ENCODE peak calls at places on chromosomes 5 and 9, in four cellular contexts. I is neuronal stem cell, Q is HCT116, W is HepG2. X is an unnamed sample.
A peak's percentile ranks its signal among the peaks of the same experiment; 100 is the strongest.

GRCh38 chr5:21919417-21920022 is 933.6 kb downstream of the CDH12 start:
- DNase-seq in I (peak; percentile 20), Q (no peak), W (peak; percentile 14), X (no peak)

GRCh38 chr5:91018712-91019371 is 364.3 kb downstream of the ARRDC3 start:
- DNase-seq in I (no peak), Q (no peak), W (no peak), X (no peak)

GRCh38 chr9:12814877-12815237 is 40.0 kb downstream of the LURAP1L start:
- DNase-seq in I (no peak), Q (no peak), W (no peak), X (no peak)

GRCh38 chr5:115872447-115872846 is 30.7 kb downstream of the AP3S1 start:
- DNase-seq in I (no peak), Q (no peak), W (no peak), X (no peak)

GRCh38 chr9:130430232-130430631 is 14.5 kb upstream of the ASS1 start:
- DNase-seq in I (no peak), Q (no peak), W (no peak), X (no peak)

GRCh38 chr9:108903437-108904103 is 30.4 kb downstream of the ELP1 start:
- DNase-seq in I (no peak), Q (no peak), W (no peak), X (no peak)

GRCh38 chr5:147180751-147181150 is 54.1 kb upstream of the STK32A start:
- DNase-seq in I (no peak), Q (no peak), W (no peak), X (no peak)

GRCh38 chr5:72234265-72234700 is 85.8 kb downstream of the MRPS27 start:
- DNase-seq in I (no peak), Q (no peak), W (no peak), X (peak; percentile 10)

GRCh38 chr5:27911216-27911615 is 872.8 kb upstream of the CDH9 start:
- DNase-seq in I (no peak), Q (no peak), W (peak; percentile 1), X (no peak)

GRCh38 chr5:76716456-76717157 is 681 bp downstream of the F2R start:
- DNase-seq in I (peak; percentile 12), Q (no peak), W (no peak), X (no peak)

GRCh38 chr5:34817558-34818351 is 21.2 kb upstream of the TTC23L start:
- DNase-seq in I (no peak), Q (no peak), W (no peak), X (no peak)

GRCh38 chr5:56286015-56286992 is 53.2 kb upstream of the ANKRD55 start:
- DNase-seq in I (no peak), Q (no peak), W (no peak), X (no peak)

GRCh38 chr5:36246011-36246410 is 4.3 kb upstream of the NADK2 start:
- DNase-seq in I (no peak), Q (no peak), W (no peak), X (no peak)

GRCh38 chr5:36252722-36253340 is 11.1 kb upstream of the NADK2 start:
- DNase-seq in I (no peak), Q (no peak), W (no peak), X (no peak)

GRCh38 chr5:36251218-36251617 is 9.5 kb upstream of the NADK2 start:
- DNase-seq in I (no peak), Q (no peak), W (no peak), X (no peak)

DNA sequence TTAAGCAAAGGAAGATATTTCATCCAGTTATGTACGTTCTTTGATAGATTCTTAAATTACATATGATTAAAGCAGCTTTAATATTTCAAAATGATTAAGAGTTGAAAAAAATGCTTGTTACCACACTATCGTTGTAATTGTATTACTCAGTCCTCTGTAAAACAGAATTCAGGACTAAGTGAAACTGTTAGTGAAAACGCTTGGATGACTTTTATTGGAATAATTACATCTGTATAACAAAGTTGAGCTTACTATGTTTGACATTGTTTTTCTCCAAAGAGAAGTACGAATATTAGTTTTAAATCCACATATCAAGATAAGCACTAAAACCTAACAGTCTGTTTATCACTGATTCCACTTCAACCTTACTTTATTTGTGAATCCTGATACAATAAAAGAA is 8.7 kb upstream of the NADK2 start:
- DNase-seq in I (no peak), Q (no peak), W (no peak), X (no peak)
- H3K9ac ChIP-seq in I (no peak overlapping the region), Q (no peak overlapping the region), W (no peak overlapping the region), X (no peak overlapping the region)

GRCh38 chr5:41071242-41071641 is at the start of gene MROH2B:
- DNase-seq in I (no peak), Q (no peak), W (no peak), X (no peak)

GRCh38 chr5:41068169-41068568 is 3.0 kb downstream of the MROH2B start:
- DNase-seq in I (no peak), Q (no peak), W (no peak), X (no peak)

GRCh38 chr5:41065691-41066335 is 5.3 kb downstream of the MROH2B start:
- DNase-seq in I (no peak), Q (no peak), W (no peak), X (no peak)

GRCh38 chr5:41071975-41072374 is 833 bp upstream of the MROH2B start:
- DNase-seq in I (no peak), Q (no peak), W (no peak), X (no peak)

GRCh38 chr5:41067714-41068113 is 3.4 kb downstream of the MROH2B start:
- DNase-seq in I (no peak), Q (no peak), W (no peak), X (no peak)
- H2AFZ ChIP-seq in I (no peak overlapping the region), Q (no peak overlapping the region), W (no peak overlapping the region), X (no peak overlapping the region)

GRCh38 chr9:129109504-129109903 is 1.1 kb downstream of the CRAT start:
- DNase-seq in I (no peak), Q (no peak), W (peak; percentile 41), X (peak; percentile 14)

GRCh38 chr9:129109952-129110739 is 447 bp downstream of the CRAT start:
- DNase-seq in I (peak; percentile 46), Q (no peak), W (peak; percentile 18), X (no peak)

GRCh38 chr9:129107651-129108050 is 2.9 kb downstream of the CRAT start:
- DNase-seq in I (no peak), Q (no peak), W (no peak), X (no peak)

GRCh38 chr9:129108083-129108804 is 2.3 kb downstream of the CRAT start:
- DNase-seq in I (no peak), Q (no peak), W (no peak), X (no peak)

GRCh38 chr9:129108805-129109370 is 1.7 kb downstream of the CRAT start:
- DNase-seq in I (no peak), Q (no peak), W (no peak), X (no peak)
- H3K9ac ChIP-seq in I (peak overlapping the region; percentile 21), Q (no peak overlapping the region), W (peak overlapping the region; percentile 77), X (no peak overlapping the region)

DNA sequence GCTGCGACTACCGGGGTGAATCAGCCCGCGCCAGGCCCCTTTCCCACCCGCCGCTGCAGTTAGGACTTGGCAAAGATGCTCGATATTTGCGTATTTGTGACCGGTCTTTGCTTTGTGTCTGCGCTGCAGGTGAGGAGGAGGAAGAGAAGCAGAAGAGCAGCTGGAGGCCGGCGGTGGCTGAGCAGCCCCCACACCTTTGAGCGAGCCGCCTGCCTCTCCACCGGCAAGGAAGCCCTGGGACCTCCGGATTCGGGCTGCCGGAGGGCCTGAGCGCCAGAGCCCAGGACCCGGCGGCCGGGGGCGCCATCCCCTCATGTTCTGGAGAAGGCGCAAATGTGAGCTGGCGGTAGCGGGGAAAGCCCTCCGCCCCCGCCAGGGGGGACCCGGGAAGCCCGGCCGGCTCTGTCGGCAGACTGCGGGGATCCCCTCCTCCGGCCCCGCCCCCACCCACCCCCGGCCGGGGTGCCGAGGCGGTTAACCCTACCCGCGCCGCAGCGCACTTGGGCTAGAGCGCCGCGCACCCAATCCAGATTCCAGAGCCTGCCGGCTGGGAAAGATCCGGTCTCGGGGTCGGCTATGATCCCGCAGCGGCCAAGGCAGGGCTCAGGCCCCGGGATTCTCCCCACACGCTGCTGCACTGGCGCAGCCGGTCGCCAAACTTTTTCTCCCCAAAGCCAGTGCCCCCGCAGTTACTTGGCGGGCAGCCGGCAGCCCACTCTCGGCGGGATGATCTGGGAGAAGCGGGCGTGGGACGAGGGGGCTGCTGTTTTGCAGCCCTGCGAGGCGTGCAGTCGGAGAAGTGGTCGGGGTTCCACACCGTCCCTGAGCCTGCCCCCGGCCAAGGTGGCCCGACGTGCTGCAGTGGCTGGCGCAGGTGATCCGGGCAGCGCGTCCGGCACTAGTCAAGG is 800 bp upstream of the KCNN2 start:
- DNase-seq in I (peak; percentile 79), Q (no peak), W (no peak), X (no peak)
- H2AFZ ChIP-seq in I (peak overlapping the region; percentile 99), Q (no peak overlapping the region), W (no peak overlapping the region), X (no peak overlapping the region)

GRCh38 chr5:172866802-172867748 is 33.0 kb downstream of the ERGIC1 start:
- DNase-seq in I (no peak), Q (no peak), W (no peak), X (no peak)
- H3K9ac ChIP-seq in I (no peak overlapping the region), Q (no peak overlapping the region), W (peak overlapping the region; percentile 23), X (no peak overlapping the region)

GRCh38 chr9:35652829-35653209 is 2.1 kb upstream of the SIT1 start:
- DNase-seq in I (no peak), Q (no peak), W (no peak), X (no peak)
- H2AFZ ChIP-seq in I (no peak overlapping the region), Q (no peak overlapping the region), W (no peak overlapping the region), X (no peak overlapping the region)

DNA sequence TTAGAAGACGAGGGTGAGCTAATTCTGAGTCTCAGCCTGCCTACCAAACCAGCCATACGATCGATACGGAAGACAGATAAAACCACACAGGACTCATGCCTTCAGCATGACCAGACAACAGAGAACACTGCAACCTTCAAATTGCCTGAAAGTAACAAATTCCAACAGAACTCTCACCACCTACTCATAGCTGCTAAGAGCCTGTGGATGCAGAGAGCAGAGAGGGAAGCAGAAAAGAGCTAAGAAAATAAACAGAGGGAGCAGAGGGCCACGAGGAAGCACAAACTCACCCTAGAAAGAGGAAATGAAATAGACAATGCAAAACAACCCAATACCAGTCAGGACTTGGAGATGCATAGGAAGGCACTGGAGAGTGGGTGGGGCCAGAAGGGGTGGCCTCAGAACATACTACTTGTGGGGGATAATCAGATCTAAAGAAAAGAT is 86.7 kb upstream of the TAS2R1 start:
- DNase-seq in I (no peak), Q (no peak), W (no peak), X (no peak)
- H3K9ac ChIP-seq in I (no peak overlapping the region), Q (no peak overlapping the region), W (no peak overlapping the region), X (no peak overlapping the region)

GRCh38 chr9:37705787-37706186 is 47.8 kb upstream of the TRMT10B start:
- DNase-seq in I (no peak), Q (no peak), W (no peak), X (no peak)
- H2AFZ ChIP-seq in I (no peak overlapping the region), Q (no peak overlapping the region), W (no peak overlapping the region), X (no peak overlapping the region)

X was measured in DND-41.